ENCODE peak calls at places on chromosomes 6 and 20, in nine cellular contexts. X is HEK293T; T is uterus; M is GM12865; R is EL; V is nephron progenitor cell; J is SHP77; D is SJSA1; B is stimulated activated naive CD4-positive, alpha-beta T cell. N is an unnamed sample.

GRCh38 chr6:104630522-104630921 is 229.2 kb downstream of the HACE1 start:
- DNase-seq in X (no peak), T (no peak), M (no peak), R (no peak), V (no peak), J (no peak), D (no peak), B (no peak), N (no peak)

GRCh38 chr6:79702701-79703100 is 71.6 kb downstream of the SH3BGRL2 start:
- DNase-seq in X (no peak), T (no peak), M (no peak), R (no peak), V (no peak), J (no peak), D (no peak), B (no peak), N (no peak)

GRCh38 chr6:145071836-145072235 is 663.5 kb downstream of the EPM2A start:
- DNase-seq in X (no peak), T (no peak), M (no peak), R (peak), V (no peak), J (no peak), D (no peak), B (no peak), N (no peak)

GRCh38 chr20:35151739-35152138 is 4.6 kb upstream of the EDEM2 start:
- DNase-seq in X (no peak), T (no peak), M (no peak), R (no peak), V (no peak), J (no peak), D (no peak), B (no peak), N (no peak)

GRCh38 chr20:13649548-13649947 is 10.8 kb upstream of the TASP1 start:
- DNase-seq in X (no peak), T (no peak), M (no peak), R (peak), V (peak), J (no peak), D (no peak), B (no peak), N (no peak)

GRCh38 chr20:49427751-49428518 is 54.5 kb downstream of the KCNB1 start:
- DNase-seq in X (no peak), T (no peak), M (no peak), R (no peak), V (no peak), J (no peak), D (no peak), B (no peak), N (no peak)

GRCh38 chr6:161169690-161170089 is 104.2 kb downstream of the AGPAT4 start:
- DNase-seq in X (no peak), T (peak), M (no peak), R (no peak), V (no peak), J (peak), D (no peak), B (no peak), N (no peak)

GRCh38 chr6:4344317-4344899 is 209.0 kb upstream of the ECI2 start:
- DNase-seq in X (no peak), T (no peak), M (no peak), R (peak), V (no peak), J (no peak), D (no peak), B (no peak), N (no peak)

GRCh38 chr6:157952751-157953479 is 28.7 kb upstream of the SYNJ2 start:
- DNase-seq in X (no peak), T (no peak), M (no peak), R (peak), V (no peak), J (no peak), D (peak), B (no peak), N (no peak)

GRCh38 chr6:41039060-41039998 is at the start of gene UNC5CL:
- DNase-seq in X (peak), T (no peak), M (peak), R (peak), V (peak), J (peak), D (no peak), B (peak), N (no peak)

GRCh38 chr20:50762435-50763201 is 31.2 kb downstream of the PARD6B start:
- DNase-seq in X (no peak), T (peak), M (no peak), R (peak), V (no peak), J (peak), D (peak), B (no peak), N (no peak)

GRCh38 chr6:148700713-148701392 is 46.0 kb upstream of the UST start:
- DNase-seq in X (no peak), T (no peak), M (peak), R (peak), V (peak), J (no peak), D (no peak), B (no peak), N (no peak)

GRCh38 chr6:90928051-90928450 is 341.2 kb upstream of the MAP3K7 start:
- DNase-seq in X (no peak), T (no peak), M (no peak), R (no peak), V (no peak), J (no peak), D (no peak), B (no peak), N (no peak)

GRCh38 chr20:53070714-53071392 is 98.7 kb downstream of the TSHZ2 start:
- DNase-seq in X (no peak), T (no peak), M (peak), R (no peak), V (no peak), J (no peak), D (no peak), B (no peak), N (peak)

GRCh38 chr6:166360243-166361079 is 18.1 kb upstream of the SFT2D1 start:
- DNase-seq in X (no peak), T (no peak), M (no peak), R (peak), V (peak), J (no peak), D (peak), B (no peak), N (no peak)

GRCh38 chr20:64037199-64037497 is 1.2 kb downstream of the C20orf204 start:
- DNase-seq in X (no peak), T (no peak), M (no peak), R (no peak), V (no peak), J (no peak), D (no peak), B (no peak), N (no peak)

GRCh38 chr20:50042370-50043313 is 59.9 kb downstream of the SNAI1 start:
- DNase-seq in X (no peak), T (no peak), M (no peak), R (no peak), V (no peak), J (no peak), D (no peak), B (no peak), N (no peak)

GRCh38 chr20:24097506-24098245 is 109.1 kb upstream of the GGTLC1 start:
- DNase-seq in X (no peak), T (no peak), M (no peak), R (no peak), V (no peak), J (no peak), D (no peak), B (no peak), N (no peak)

GRCh38 chr6:193773-194310 is 98.4 kb upstream of the DUSP22 start:
- DNase-seq in X (no peak), T (no peak), M (peak), R (no peak), V (no peak), J (no peak), D (no peak), B (no peak), N (no peak)

GRCh38 chr20:36856691-36857635 is 19.0 kb upstream of the TLDC2 start:
- DNase-seq in X (no peak), T (no peak), M (no peak), R (peak), V (no peak), J (no peak), D (no peak), B (peak), N (no peak)

GRCh38 chr6:23533311-23533710 is 592.7 kb upstream of the NRSN1 start:
- DNase-seq in X (no peak), T (no peak), M (no peak), R (no peak), V (no peak), J (no peak), D (no peak), B (no peak), N (no peak)

GRCh38 chr6:156425374-156425773 is 351.8 kb upstream of the ARID1B start:
- DNase-seq in X (no peak), T (no peak), M (no peak), R (peak), V (no peak), J (no peak), D (peak), B (no peak), N (no peak)

GRCh38 chr6:158894192-158894591 is 75.0 kb upstream of the EZR start:
- DNase-seq in X (peak), T (no peak), M (no peak), R (peak), V (no peak), J (no peak), D (peak), B (no peak), N (no peak)

GRCh38 chr20:49877254-49877990 is 37.9 kb downstream of the SPATA2 start:
- DNase-seq in X (no peak), T (no peak), M (no peak), R (no peak), V (no peak), J (no peak), D (no peak), B (no peak), N (no peak)

GRCh38 chr6:3388786-3389185 is 68.1 kb downstream of the SLC22A23 start:
- DNase-seq in X (no peak), T (no peak), M (peak), R (no peak), V (no peak), J (no peak), D (no peak), B (no peak), N (no peak)

GRCh38 chr6:157116420-157116819 is 206.9 kb downstream of the TMEM242 start:
- DNase-seq in X (no peak), T (no peak), M (no peak), R (no peak), V (no peak), J (no peak), D (no peak), B (no peak), N (no peak)

GRCh38 chr6:89243331-89243629 is 26.1 kb upstream of the GABRR1 start:
- DNase-seq in X (no peak), T (no peak), M (no peak), R (no peak), V (no peak), J (no peak), D (no peak), B (no peak), N (no peak)

GRCh38 chr20:3115190-3116107 is 30.9 kb upstream of the AVP start:
- DNase-seq in X (peak), T (no peak), M (peak), R (peak), V (peak), J (peak), D (no peak), B (no peak), N (peak)

GRCh38 chr6:134517145-134517658 is 199.3 kb upstream of the SGK1 start:
- DNase-seq in X (peak), T (peak), M (no peak), R (peak), V (peak), J (peak), D (no peak), B (no peak), N (no peak)

GRCh38 chr6:15969236-15969778 is 159.6 kb upstream of the MYLIP start:
- DNase-seq in X (no peak), T (no peak), M (no peak), R (peak), V (no peak), J (no peak), D (no peak), B (no peak), N (no peak)

GRCh38 chr6:166493427-166494100 is 92.9 kb downstream of the RAMACL start:
- DNase-seq in X (no peak), T (no peak), M (no peak), R (no peak), V (no peak), J (no peak), D (no peak), B (no peak), N (no peak)

GRCh38 chr20:35451295-35451694 is 4.1 kb upstream of the CEP250 start:
- DNase-seq in X (no peak), T (no peak), M (no peak), R (no peak), V (no peak), J (no peak), D (no peak), B (no peak), N (no peak)

GRCh38 chr6:167750956-167751358 is 75.8 kb upstream of the AFDN start:
- DNase-seq in X (no peak), T (peak), M (no peak), R (no peak), V (no peak), J (no peak), D (no peak), B (no peak), N (no peak)

N was measured in T-cell.